ENCODE peak calls at places on chromosome 13, in five cellular contexts. E is ascending aorta, Q is retinal pigment epithelial cell, M is heart right ventricle, V is A549. O is an unnamed sample.

GRCh38 chr13:39415403-39415802 is 187.6 kb downstream of the LHFPL6 start:
- DNase-seq in Q (peak), M (peak), V (no peak), E (no peak), O (peak)

GRCh38 chr13:20489185-20489820 is 36.4 kb downstream of the CRYL1 start:
- DNase-seq in V (no peak), Q (no peak), E (no peak), M (no peak), O (no peak)

GRCh38 chr13:80945328-80945727 is 604.4 kb upstream of the SPRY2 start:
- DNase-seq in Q (no peak), V (no peak), E (no peak), M (peak), O (no peak)

GRCh38 chr13:102510072-102510471 is 86.7 kb upstream of the TPP2 start:
- DNase-seq in V (no peak), Q (no peak), M (no peak), E (no peak), O (no peak)

GRCh38 chr13:107427531-107427930 is 787.8 kb downstream of the LIG4 start:
- DNase-seq in E (no peak), V (no peak), M (no peak), Q (no peak), O (no peak)

GRCh38 chr13:114002009-114002544 is 28.2 kb upstream of the C13orf46 start:
- DNase-seq in V (no peak), E (no peak), M (no peak), Q (no peak), O (no peak)

GRCh38 chr13:30331331-30331771 is 24.0 kb upstream of the KATNAL1 start:
- DNase-seq in E (no peak), M (no peak), V (no peak), Q (no peak), O (no peak)

GRCh38 chr13:113452942-113453901 is at the start of gene ADPRHL1:
- DNase-seq in M (peak), E (no peak), V (no peak), Q (no peak), O (no peak)

GRCh38 chr13:26184791-26185250 is 37.3 kb downstream of the RNF6 start:
- DNase-seq in V (peak), M (peak), E (no peak), Q (peak), O (peak)

GRCh38 chr13:45468676-45469075 is 3.9 kb downstream of the COG3 start:
- DNase-seq in Q (no peak), M (no peak), E (no peak), V (no peak), O (no peak)

GRCh38 chr13:96034662-96035061 is 18.5 kb downstream of the UGGT2 start:
- DNase-seq in Q (no peak), E (no peak), V (no peak), M (no peak), O (no peak)

GRCh38 chr13:49210114-49210513 is 10.0 kb upstream of the MLNR start:
- DNase-seq in M (no peak), V (no peak), Q (no peak), E (no peak), O (no peak)

GRCh38 chr13:21917046-21918010 is 246.5 kb downstream of the FGF9 start:
- DNase-seq in V (no peak), M (no peak), Q (no peak), E (no peak), O (no peak)

GRCh38 chr13:21911916-21912315 is 241.0 kb downstream of the FGF9 start:
- DNase-seq in V (no peak), E (no peak), M (no peak), Q (no peak), O (no peak)

GRCh38 chr13:21909331-21909730 is 238.5 kb downstream of the FGF9 start:
- DNase-seq in M (no peak), V (no peak), Q (no peak), E (no peak), O (no peak)

DNA sequence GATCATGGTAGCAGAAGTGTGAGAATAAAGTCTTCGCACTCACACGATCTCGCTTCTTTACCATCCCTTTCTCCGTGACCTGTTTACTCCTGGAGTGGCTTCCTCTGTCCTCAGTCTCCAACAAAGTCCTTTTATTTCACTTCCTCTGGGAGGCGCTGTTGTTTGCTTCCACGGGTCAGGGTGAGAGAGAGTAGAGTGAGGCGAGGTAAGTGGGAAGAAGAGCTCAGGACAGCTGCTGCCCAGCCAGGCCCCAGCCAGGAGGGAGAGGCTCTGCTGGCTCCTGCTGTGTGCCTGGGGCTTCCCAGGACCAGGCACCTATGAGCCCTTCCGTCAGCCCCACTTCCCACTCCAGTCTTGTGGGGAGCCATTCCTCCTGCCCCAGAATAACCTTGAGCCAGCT is 242.1 kb downstream of the FGF9 start:
- DNase-seq in V (no peak), M (no peak), Q (no peak), E (no peak), O (no peak)
- TF ChIP-seq CTCF in V (no peak), M (no peak), Q (no peak), E (no peak), O (no peak)

DNA sequence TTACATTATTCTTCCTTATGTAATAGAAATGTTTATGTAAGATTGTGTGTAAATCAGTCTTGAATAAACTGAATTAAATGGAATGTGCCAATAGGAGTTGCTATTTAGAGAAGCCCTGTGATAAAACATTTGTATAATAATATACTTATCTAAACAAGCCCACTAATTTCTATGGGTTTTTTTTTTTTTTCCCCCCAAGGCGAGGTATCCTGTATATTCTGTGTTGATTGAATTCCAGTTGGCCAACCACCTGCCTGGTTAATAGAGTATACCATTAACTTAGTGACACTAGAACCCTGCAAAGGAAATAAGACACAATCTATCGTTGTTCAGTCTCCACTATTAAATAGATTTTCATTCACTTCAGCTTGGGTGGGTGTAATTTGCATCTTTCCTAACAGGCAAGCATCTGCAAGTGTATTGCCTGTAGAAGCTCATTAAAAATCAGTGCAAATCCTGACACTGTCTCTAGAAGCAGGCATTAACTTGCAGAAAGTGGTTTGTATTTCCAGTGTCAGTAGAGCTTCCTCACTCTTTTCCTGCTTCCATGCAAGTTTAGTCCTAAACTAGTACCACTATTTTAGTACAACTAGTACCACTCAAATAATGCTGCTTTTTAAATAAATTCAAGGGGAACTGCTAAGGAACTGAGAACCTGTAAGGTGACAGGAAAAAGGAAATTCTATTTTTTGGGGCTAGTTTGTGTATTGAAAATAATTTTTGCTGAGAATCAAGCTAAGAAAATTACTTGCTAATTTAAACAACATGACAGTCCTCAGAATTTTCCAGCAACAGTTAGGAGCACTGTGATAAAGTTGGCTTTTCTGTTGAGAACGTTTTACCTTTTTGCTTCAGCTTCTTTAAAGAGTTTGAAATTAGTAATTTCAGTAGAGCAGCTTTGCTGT is 69.3 kb downstream of the LRCH1 start:
- DNase-seq in E (no peak), V (no peak), M (no peak), Q (no peak), O (no peak)
- H3K4me3 ChIP-seq in E (no peak), V (no peak), M (no peak), Q (no peak), O (no peak)

GRCh38 chr13:94596575-94596971 is 621 bp upstream of the TGDS start:
- DNase-seq in V (no peak), Q (no peak), M (peak), E (no peak), O (no peak)

GRCh38 chr13:94595006-94595942 is 678 bp downstream of the TGDS start:
- DNase-seq in E (no peak), M (no peak), V (peak), Q (no peak), O (no peak)

GRCh38 chr13:94598281-94598680 is 2.3 kb upstream of the TGDS start:
- DNase-seq in Q (no peak), M (no peak), E (no peak), V (no peak), O (no peak)

GRCh38 chr13:94599877-94600276 is 1.8 kb upstream of the GPR180 start:
- DNase-seq in V (no peak), E (no peak), M (no peak), Q (no peak), O (no peak)

GRCh38 chr13:94595943-94596574 is at the start of gene TGDS:
- DNase-seq in Q (peak), M (peak), V (peak), E (peak), O (peak)
- TF ChIP-seq CTCF in Q (no peak), M (no peak), V (no peak), E (no peak), O (no peak)

GRCh38 chr13:51942189-51942588 is 69.1 kb downstream of the ATP7B start:
- DNase-seq in E (no peak), M (no peak), Q (no peak), V (no peak), O (no peak)
- H3K4me3 ChIP-seq in E (no peak), M (no peak), Q (no peak), V (no peak), O (no peak)